ENCODE peak calls at places on chromosome 1, in four cellular contexts. L is activated CD4-positive, CD25-positive, alpha-beta regulatory T cell treated with anti-CD3 and anti-CD28 coated beads, Interleukin-2, amount 50 U/mL, for 16 hours; X is HTR-8/SVneo; G is neural progenitor cell. W is an unnamed sample.

GRCh38 chr1:217214551-217214950 is 416.3 kb downstream of the GPATCH2 start:
- DNase-seq in L (no peak), G (no peak), X (no peak), W (no peak)

GRCh38 chr1:116572079-116572478 is 1.3 kb upstream of the CD58 start:
- DNase-seq in X (no peak), G (no peak), L (no peak), W (no peak)

GRCh38 chr1:160981584-160982411 is 27.2 kb upstream of the ITLN2 start:
- DNase-seq in X (no peak), G (peak; percentile 58), L (no peak), W (peak; percentile 88)

GRCh38 chr1:161910516-161911077 is 113.1 kb downstream of the OLFML2B start:
- DNase-seq in G (no peak), X (no peak), L (no peak), W (no peak)

GRCh38 chr1:146034976-146035469 is 13.5 kb upstream of the HJV start:
- DNase-seq in G (peak; percentile 43), X (peak; percentile 25), L (no peak), W (no peak)

GRCh38 chr1:218865591-218865990 is 308.1 kb upstream of the LYPLAL1 start:
- DNase-seq in G (no peak), L (no peak), X (no peak), W (no peak)

GRCh38 chr1:154453577-154454352 is 48.3 kb upstream of the TDRD10 start:
- DNase-seq in L (no peak), X (peak; percentile 39), G (no peak), W (no peak)

GRCh38 chr1:229563241-229563640 is 4.7 kb upstream of the ABCB10 start:
- DNase-seq in G (peak; percentile 69), L (no peak), X (no peak), W (peak; percentile 45)

GRCh38 chr1:19979494-19979977 is at the start of gene PLA2G2A:
- DNase-seq in X (no peak), G (peak; percentile 21), L (no peak), W (peak; percentile 40)

GRCh38 chr1:60759257-60759656 is 323.1 kb upstream of the NFIA start:
- DNase-seq in G (no peak), L (no peak), X (no peak), W (no peak)

GRCh38 chr1:41485605-41486004 is 1.1 kb upstream of the EDN2 start:
- DNase-seq in L (no peak), G (no peak), X (peak; percentile 77), W (no peak)

GRCh38 chr1:224774378-224774777 is 155.1 kb upstream of the DNAH14 start:
- DNase-seq in X (no peak), L (no peak), G (no peak), W (peak; percentile 57)

GRCh38 chr1:59063501-59063900 is 233.4 kb upstream of the FGGY start:
- DNase-seq in X (no peak), G (peak; percentile 62), L (no peak), W (no peak)

GRCh38 chr1:24161270-24161669 is 18.3 kb upstream of the IL22RA1 start:
- DNase-seq in G (no peak), X (no peak), L (no peak), W (no peak)

GRCh38 chr1:203439086-203439620 is 36.5 kb upstream of the PRELP start:
- DNase-seq in G (no peak), L (no peak), X (no peak), W (no peak)

GRCh38 chr1:170535418-170535817 is 3.5 kb downstream of the GORAB start:
- DNase-seq in G (no peak), L (no peak), X (no peak), W (no peak)

GRCh38 chr1:38512024-38512623 is 347.4 kb downstream of the RRAGC start:
- DNase-seq in G (no peak), L (no peak), X (no peak), W (no peak)

GRCh38 chr1:21670059-21670881 is 1.1 kb upstream of the RAP1GAP start:
- DNase-seq in L (no peak), G (no peak), X (no peak), W (no peak)

GRCh38 chr1:1889847-1890505 is 911 bp downstream of the GNB1 start:
- DNase-seq in X (no peak), L (no peak), G (peak; percentile 60), W (no peak)

GRCh38 chr1:1164701-1165451 is 8.8 kb upstream of the TTLL10 start:
- DNase-seq in G (peak; percentile 62), X (no peak), L (no peak), W (no peak)

GRCh38 chr1:1440941-1441888 is 5.7 kb downstream of the VWA1 start:
- DNase-seq in G (peak; percentile 80), L (peak; percentile 26), X (peak; percentile 67), W (no peak)

GRCh38 chr1:43204394-43204793 is 32.3 kb downstream of the CFAP57 start:
- DNase-seq in L (no peak), X (no peak), G (no peak), W (no peak)

GRCh38 chr1:206808615-206809014 is 36.3 kb upstream of the IL10 start:
- DNase-seq in X (peak; percentile 31), G (peak; percentile 43), L (no peak), W (peak; percentile 54)

GRCh38 chr1:214141486-214141885 is 139.5 kb upstream of the SMYD2 start:
- DNase-seq in X (no peak), L (no peak), G (no peak), W (no peak)

GRCh38 chr1:202592141-202592540 is 118.1 kb downstream of the SYT2 start:
- DNase-seq in X (no peak), L (no peak), G (no peak), W (no peak)

GRCh38 chr1:46613661-46614603 is 2.7 kb downstream of the MOB3C start:
- DNase-seq in X (no peak), G (peak; percentile 83), L (no peak), W (peak; percentile 92)

GRCh38 chr1:117166076-117166475 is 44.5 kb upstream of the TRIM45 start:
- DNase-seq in X (no peak), G (no peak), L (no peak), W (no peak)

GRCh38 chr1:13801711-13802486 is 101.9 kb downstream of the PRDM2 start:
- DNase-seq in G (no peak), L (no peak), X (no peak), W (no peak)

GRCh38 chr1:41025979-41026819 is 4.7 kb upstream of the SLFNL1 start:
- DNase-seq in L (no peak), G (no peak), X (no peak), W (no peak)

GRCh38 chr1:25572708-25573590 is 29.5 kb downstream of the LDLRAP1 start:
- DNase-seq in G (peak; percentile 81), L (no peak), X (peak; percentile 65), W (peak; percentile 80)

GRCh38 chr1:61605607-61606321 is 119.2 kb downstream of the TM2D1 start:
- DNase-seq in L (no peak), X (no peak), G (no peak), W (no peak)

GRCh38 chr1:208040714-208041393 is 129.9 kb upstream of the CD34 start:
- DNase-seq in G (peak; percentile 80), L (no peak), X (no peak), W (no peak)

GRCh38 chr1:1298861-1299685 is 8.7 kb downstream of the ACAP3 start:
- DNase-seq in X (no peak), G (peak; percentile 89), L (no peak), W (peak; percentile 87)

GRCh38 chr1:30373471-30374399 is 349.6 kb downstream of the MATN1 start:
- DNase-seq in X (no peak), G (no peak), L (no peak), W (peak; percentile 18)